ENCODE peak calls at places on chromosomes 11 and 22, in seven cellular contexts. S is OCI-LY7; K is lower lobe of right lung; W is naive thymus-derived CD4-positive, alpha-beta T cell; A is SJSA1; I is CD4-positive, alpha-beta memory T cell; F is cardiac muscle cell. D is an unnamed sample. For H3K4me1, the result is how much of the 10 kb centered on the place peaks cover.

GRCh38 chr11:113874920-113875413 is 405 bp downstream of the USP28 start:
- DNase-seq in S (no peak), K (no peak), W (no peak), A (peak), I (no peak), F (peak), D (peak)

GRCh38 chr11:3161309-3161708 is 3.8 kb downstream of the OSBPL5 start:
- DNase-seq in S (no peak), K (peak), W (no peak), A (no peak), I (no peak), F (no peak), D (no peak)

GRCh38 chr22:42692239-42693054 is 28.2 kb downstream of the A4GALT start:
- DNase-seq in S (peak), K (no peak), W (no peak), A (no peak), I (no peak), F (no peak), D (no peak)

GRCh38 chr11:2091786-2092463 is 47.3 kb downstream of the IGF2 start:
- DNase-seq in S (no peak), K (peak), W (no peak), A (no peak), I (no peak), F (no peak), D (no peak)

GRCh38 chr22:20464912-20465758 is 27.5 kb upstream of the SCARF2 start:
- DNase-seq in S (no peak), K (no peak), W (no peak), A (no peak), I (no peak), F (no peak), D (no peak)

GRCh38 chr22:30574095-30574981 is at the start of gene GAL3ST1:
- DNase-seq in S (no peak), K (no peak), W (no peak), A (no peak), I (no peak), F (peak), D (no peak)

GRCh38 chr11:17395554-17395961 is 7.1 kb upstream of the KCNJ11 start:
- DNase-seq in S (no peak), K (no peak), W (no peak), A (no peak), I (no peak), F (no peak), D (no peak)

GRCh38 chr11:112321521-112322172 is 61.0 kb upstream of the PLET1 start:
- DNase-seq in S (no peak), K (peak), W (peak), A (peak), I (no peak), F (no peak), D (no peak)

GRCh38 chr22:29871684-29872083 is 11.3 kb upstream of the MTMR3 start:
- DNase-seq in S (no peak), K (no peak), W (no peak), A (no peak), I (no peak), F (no peak), D (no peak)

GRCh38 chr11:65855927-65856363 is 2.0 kb downstream of the CFL1 start:
- DNase-seq in S (no peak), K (no peak), W (no peak), A (no peak), I (no peak), F (no peak), D (no peak)

GRCh38 chr11:92880391-92880790 is 89.1 kb upstream of the MTNR1B start:
- DNase-seq in S (no peak), K (no peak), W (no peak), A (peak), I (no peak), F (no peak), D (no peak)

GRCh38 chr22:50530857-50531545 is 1.2 kb upstream of the TYMP start:
- DNase-seq in S (peak), K (peak), W (peak), A (peak), I (peak), F (peak), D (peak)

GRCh38 chr11:119843760-119844330 is 114.8 kb upstream of the NECTIN1 start:
- DNase-seq in S (no peak), K (no peak), W (no peak), A (no peak), I (no peak), F (no peak), D (no peak)

GRCh38 chr11:19323502-19323901 is 82.8 kb upstream of the E2F8 start:
- DNase-seq in S (peak), K (no peak), W (no peak), A (no peak), I (no peak), F (no peak), D (no peak)

GRCh38 chr11:3907590-3907989 is 52.1 kb downstream of the STIM1 start:
- DNase-seq in S (peak), K (no peak), W (no peak), A (no peak), I (no peak), F (no peak), D (no peak)

GRCh38 chr11:122748968-122749687 is 89.2 kb upstream of the CRTAM start:
- DNase-seq in S (peak), K (no peak), W (no peak), A (peak), I (peak), F (peak), D (peak)

GRCh38 chr11:34987617-34988016 is 71.2 kb downstream of the PDHX start:
- DNase-seq in S (no peak), K (no peak), W (no peak), A (no peak), I (no peak), F (no peak), D (no peak)

GRCh38 chr11:102267602-102268001 is 49.7 kb upstream of the BIRC3 start:
- DNase-seq in S (no peak), K (no peak), W (no peak), A (no peak), I (no peak), F (no peak), D (no peak)

GRCh38 chr11:112806876-112807275 is 154.3 kb upstream of the NCAM1 start:
- DNase-seq in S (no peak), K (no peak), W (no peak), A (no peak), I (no peak), F (peak), D (no peak)

GRCh38 chr11:100639140-100639539 is 47.9 kb upstream of the ARHGAP42 start:
- DNase-seq in S (no peak), K (no peak), W (no peak), A (peak), I (no peak), F (peak), D (no peak)

GRCh38 chr11:17588721-17589120 is 41.7 kb downstream of the OTOG start:
- DNase-seq in S (no peak), K (no peak), W (no peak), A (no peak), I (no peak), F (no peak), D (no peak)

GRCh38 chr11:20161230-20161918 is 1.1 kb upstream of the DBX1 start:
- DNase-seq in S (no peak), K (no peak), W (no peak), A (no peak), I (peak), F (peak), D (no peak)

GRCh38 chr11:115083129-115083823 is 404.9 kb downstream of the NXPE2 start:
- DNase-seq in S (no peak), K (no peak), W (no peak), A (no peak), I (no peak), F (no peak), D (no peak)

GRCh38 chr22:31488988-31489617 is 539 bp downstream of the EIF4ENIF1 start:
- DNase-seq in S (peak), K (peak), W (peak), A (peak), I (peak), F (peak), D (peak)

GRCh38 chr11:44901120-44901519 is 49.6 kb downstream of the TP53I11 start:
- DNase-seq in S (no peak), K (no peak), W (no peak), A (no peak), I (no peak), F (no peak), D (no peak)

GRCh38 chr11:130638048-130638447 is 189.6 kb downstream of the ADAMTS15 start:
- DNase-seq in S (no peak), K (no peak), W (no peak), A (no peak), I (no peak), F (no peak), D (no peak)

GRCh38 chr11:35751664-35752061 is 89.1 kb downstream of the TRIM44 start:
- DNase-seq in S (no peak), K (no peak), W (no peak), A (no peak), I (no peak), F (no peak), D (no peak)

GRCh38 chr11:100925935-100926334 is 203.7 kb downstream of the PGR start:
- DNase-seq in S (no peak), K (no peak), W (no peak), A (peak), I (no peak), F (no peak), D (no peak)

GRCh38 chr22:23547818-23548500 is 32.1 kb downstream of the IGLL1 start:
- DNase-seq in S (no peak), K (no peak), W (no peak), A (no peak), I (no peak), F (no peak), D (no peak)

GRCh38 chr11:82631722-82632630 is 101.7 kb downstream of the FAM181B start:
- DNase-seq in S (no peak), K (no peak), W (no peak), A (no peak), I (no peak), F (no peak), D (no peak)

GRCh38 chr11:42170601-42171000 is 711.1 kb upstream of the LRRC4C start:
- DNase-seq in S (no peak), K (no peak), W (no peak), A (no peak), I (no peak), F (no peak), D (no peak)

GRCh38 chr11:134741453-134742227 is 329.6 kb upstream of the B3GAT1 start:
- DNase-seq in S (no peak), K (no peak), W (no peak), A (peak), I (no peak), F (peak), D (no peak)

GRCh38 chr11:1237128-1237580 is 14.3 kb downstream of the MUC5B start:
- DNase-seq in S (no peak), K (peak), W (no peak), A (no peak), I (no peak), F (no peak), D (no peak)

GRCh38 chr11:72781063-72781312 is 12.9 kb downstream of the STARD10 start:
- DNase-seq in S (no peak), K (peak), W (no peak), A (no peak), I (no peak), F (peak), D (no peak)

GRCh38 chr11:113387605-113388211 is at the start of gene ANKK1:
- DNase-seq in S (no peak), K (no peak), W (no peak), A (no peak), I (no peak), F (peak), D (no peak)

DNA sequence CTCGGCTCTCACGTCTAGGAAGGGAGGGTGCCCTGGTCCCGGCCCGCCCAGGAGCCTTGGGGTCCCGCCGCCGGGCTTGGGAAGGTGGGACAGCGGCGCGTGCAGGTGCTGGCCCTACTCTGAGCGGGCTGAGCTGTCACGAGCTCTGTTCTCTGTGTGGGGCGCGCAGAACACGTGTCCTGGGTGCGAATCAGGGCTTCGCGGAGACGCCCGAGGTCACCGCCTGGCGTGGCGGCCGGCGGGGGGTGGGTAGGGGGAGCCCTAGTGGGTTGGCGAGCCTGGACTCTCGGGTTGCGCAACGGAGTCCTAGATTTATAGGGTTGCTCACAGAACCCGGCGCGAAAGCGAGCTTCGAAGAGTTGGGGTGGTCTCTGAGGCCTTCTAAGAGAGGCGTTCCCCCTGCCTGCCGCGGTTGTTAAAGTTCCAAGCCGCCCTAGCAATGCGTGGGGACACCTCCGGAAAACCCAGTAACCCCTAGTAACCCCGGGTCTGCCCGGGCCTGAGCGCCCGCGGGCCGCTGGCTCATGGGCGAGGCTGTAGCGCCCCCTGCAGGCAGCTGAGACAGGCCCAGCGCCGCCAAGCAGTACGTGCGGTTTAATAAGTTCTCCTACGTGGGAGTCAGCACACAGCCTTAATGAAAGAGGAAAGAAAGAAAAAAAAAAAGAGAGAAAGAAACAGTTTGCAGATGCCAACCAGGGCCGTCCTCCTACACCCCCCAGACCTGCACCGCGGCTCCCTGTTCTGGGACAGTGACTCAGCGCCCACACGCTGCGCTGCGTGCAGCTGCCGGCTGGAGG is 2.7 kb downstream of the ADM start:
- DNase-seq in S (peak), K (peak), W (peak), A (peak), I (peak), F (peak), D (peak)
- H3K4me3 ChIP-seq in S (peak), K (peak), W (peak), A (peak), I (peak), F (peak), D (peak)

GRCh38 chr11:128550261-128550821 is 37.0 kb downstream of the ETS1 start:
- DNase-seq in S (no peak), K (no peak), W (no peak), A (no peak), I (no peak), F (peak), D (no peak)

GRCh38 chr11:128548655-128549255 is 38.6 kb downstream of the ETS1 start:
- DNase-seq in S (peak), K (peak), W (peak), A (no peak), I (peak), F (peak), D (peak)

GRCh38 chr11:128550967-128551522 is 36.3 kb downstream of the ETS1 start:
- DNase-seq in S (peak), K (no peak), W (peak), A (no peak), I (no peak), F (no peak), D (no peak)

GRCh38 chr11:128547946-128548654 is 39.3 kb downstream of the ETS1 start:
- DNase-seq in S (no peak), K (no peak), W (peak), A (no peak), I (no peak), F (no peak), D (no peak)

GRCh38 chr11:128549256-128549944 is 38.0 kb downstream of the ETS1 start:
- DNase-seq in S (no peak), K (no peak), W (no peak), A (no peak), I (no peak), F (no peak), D (no peak)
- H3K4me1 ChIP-seq in S (half or more), K (half or more), W (half or more), A (under half), I (half or more), F (under half), D (half or more)

DNA sequence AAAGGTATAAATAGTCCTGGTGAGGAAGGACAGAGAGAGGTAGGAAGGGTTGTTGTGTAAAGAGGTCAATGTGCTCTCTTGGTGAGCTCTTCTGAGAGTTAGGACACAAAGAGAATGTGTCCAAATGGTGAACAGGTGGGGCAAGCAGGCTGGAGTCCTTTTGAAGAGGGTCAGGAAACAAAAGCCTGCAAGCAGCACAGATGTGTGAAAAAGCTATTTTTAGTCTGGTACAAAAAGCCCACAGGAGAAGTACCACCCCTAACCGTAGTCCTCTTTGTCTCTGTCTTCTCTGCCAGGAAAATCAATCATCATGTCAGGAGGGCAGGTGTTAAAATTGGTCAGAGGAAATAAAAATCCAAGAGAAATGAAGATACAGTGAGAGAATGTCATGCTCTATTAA is 54.4 kb upstream of the SYN3 start:
- DNase-seq in S (peak), K (no peak), W (no peak), A (no peak), I (no peak), F (peak), D (no peak)
- H3K4me3 ChIP-seq in S (peak), K (no peak), W (no peak), A (no peak), I (no peak), F (no peak), D (no peak)

DNA sequence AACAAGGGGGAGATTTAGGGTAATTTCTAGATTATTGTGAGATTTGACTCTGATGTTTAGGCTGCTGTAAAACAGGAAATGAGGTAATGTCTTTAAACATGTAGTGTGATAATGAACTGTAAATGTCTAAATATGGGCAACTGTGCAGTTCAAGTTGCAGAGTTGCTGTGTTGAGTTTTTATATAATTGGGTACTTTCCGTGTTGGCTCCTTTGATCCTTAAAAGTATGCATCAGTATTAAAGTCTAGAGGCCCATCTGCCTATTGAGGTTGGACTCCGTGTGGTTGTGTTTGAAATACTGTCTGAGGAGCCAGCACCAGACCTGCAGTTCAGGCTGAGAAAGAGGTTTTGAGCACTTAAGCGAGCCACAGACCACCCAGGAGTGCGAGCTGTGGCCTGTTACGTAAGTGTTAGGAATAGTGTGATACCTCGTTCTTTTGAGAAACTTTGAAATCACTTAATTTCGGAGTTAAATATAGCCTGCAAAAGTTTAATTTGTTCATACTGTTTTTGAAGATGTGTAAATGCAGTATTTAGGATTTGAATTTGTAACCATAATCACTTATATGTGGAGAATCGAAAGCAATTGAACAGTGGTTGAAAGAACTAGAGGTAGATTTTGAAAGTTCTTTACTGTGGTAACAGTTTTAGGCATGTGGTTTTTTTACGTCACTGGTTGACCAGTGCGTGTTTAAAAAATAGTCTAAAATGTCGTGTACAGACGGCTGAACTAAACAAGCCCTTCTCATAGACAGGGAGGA is 9.0 kb downstream of the FAM118A start:
- DNase-seq in S (peak), K (no peak), W (peak), A (peak), I (peak), F (no peak), D (peak)
- H3K4me1 ChIP-seq in S (under half), K (under half), W (half or more), A (under half), I (half or more), F (half or more), D (under half)

GRCh38 chr11:70326365-70326803 is 55.9 kb downstream of the PPFIA1 start:
- DNase-seq in S (no peak), K (no peak), W (no peak), A (no peak), I (no peak), F (no peak), D (no peak)
- H3K4me3 ChIP-seq in S (no peak), K (peak), W (no peak), A (no peak), I (no peak), F (no peak), D (no peak)

GRCh38 chr11:70107191-70107590 is 29.1 kb downstream of the ANO1 start:
- DNase-seq in S (no peak), K (no peak), W (no peak), A (no peak), I (no peak), F (no peak), D (no peak)
- H3K4me1 ChIP-seq in S (under half), K (under half), W (under half), A (under half), I (under half), F (under half), D (under half)

GRCh38 chr22:39456262-39457046 is at the start of gene MGAT3:
- DNase-seq in S (no peak), K (no peak), W (peak), A (no peak), I (no peak), F (no peak), D (no peak)
- H3K4me3 ChIP-seq in S (peak), K (peak), W (peak), A (peak), I (no peak), F (peak), D (peak)

GRCh38 chr11:103881518-103882070 is 154.8 kb upstream of the DDI1 start:
- DNase-seq in S (no peak), K (no peak), W (no peak), A (no peak), I (no peak), F (no peak), D (no peak)
- H3K4me1 ChIP-seq in S (under half), K (under half), W (under half), A (under half), I (under half), F (under half), D (under half)

D was measured in CD8-positive, alpha-beta T cell.